ENCODE peak calls at places on chromosomes 5 and 9, in four cellular contexts. H is GM10248, T is neural crest cell, U is left ventricle myocardium inferior. M is an unnamed sample.

GRCh38 chr9:134963546-134963945 is 45.8 kb upstream of the FCN1 start:
- DNase-seq in H (no peak), T (no peak), U (no peak), M (no peak)

GRCh38 chr9:99457981-99458380 is 235.9 kb downstream of the SEC61B start:
- DNase-seq in H (no peak), T (no peak), U (no peak), M (no peak)

GRCh38 chr5:177319913-177320588 is 8.4 kb upstream of the MXD3 start:
- DNase-seq in H (no peak), T (no peak), U (no peak), M (no peak)

GRCh38 chr9:129487658-129488483 is 133.0 kb downstream of the C9orf50 start:
- DNase-seq in H (no peak), T (peak), U (peak), M (no peak)

GRCh38 chr5:61132559-61132958 is 29.7 kb downstream of the SMIM15 start:
- DNase-seq in H (no peak), T (no peak), U (no peak), M (no peak)

GRCh38 chr9:7178729-7179128 is 421.0 kb downstream of the KDM4C start:
- DNase-seq in H (no peak), T (no peak), U (no peak), M (no peak)

GRCh38 chr9:126621919-126622735 is 8.4 kb downstream of the LMX1B start:
- DNase-seq in H (no peak), T (no peak), U (no peak), M (peak)

GRCh38 chr5:55923177-55923872 is 71.4 kb downstream of the IL6ST start:
- DNase-seq in H (no peak), T (no peak), U (peak), M (no peak)

GRCh38 chr5:62594364-62594984 is 15.9 kb downstream of the LRRC70 start:
- DNase-seq in H (no peak), T (no peak), U (no peak), M (no peak)

GRCh38 chr5:35988529-35988928 is 2.7 kb downstream of the UGT3A1 start:
- DNase-seq in H (no peak), T (no peak), U (no peak), M (no peak)

GRCh38 chr9:134644715-134645606 is 3.4 kb downstream of the COL5A1 start:
- DNase-seq in H (no peak), T (no peak), U (peak), M (no peak)

GRCh38 chr5:96177303-96177869 is 215.7 kb upstream of the ELL2 start:
- DNase-seq in H (peak), T (no peak), U (no peak), M (no peak)

GRCh38 chr5:139635606-139636206 is 12.4 kb upstream of the CXXC5 start:
- DNase-seq in H (peak), T (no peak), U (peak), M (no peak)

GRCh38 chr5:30100929-30101328 is 1092.6 kb upstream of the CDH6 start:
- DNase-seq in H (no peak), T (no peak), U (no peak), M (no peak)

GRCh38 chr9:15416880-15417279 is 5.8 kb upstream of the SNAPC3 start:
- DNase-seq in H (peak), T (no peak), U (no peak), M (peak)

GRCh38 chr5:75668988-75669760 is 48.1 kb downstream of the POC5 start:
- DNase-seq in H (peak), T (no peak), U (no peak), M (no peak)

GRCh38 chr5:174518512-174518911 is 205.9 kb upstream of the MSX2 start:
- DNase-seq in H (no peak), T (no peak), U (no peak), M (no peak)

GRCh38 chr9:121321039-121321503 is 49.0 kb downstream of the STOM start:
- DNase-seq in H (no peak), T (no peak), U (no peak), M (no peak)

GRCh38 chr5:136374003-136374402 is 8.7 kb upstream of the TRPC7 start:
- DNase-seq in H (no peak), T (no peak), U (no peak), M (no peak)

GRCh38 chr5:75681125-75681830 is 36.0 kb downstream of the POC5 start:
- DNase-seq in H (peak), T (no peak), U (no peak), M (no peak)

GRCh38 chr5:39461007-39461682 is 36.4 kb upstream of the DAB2 start:
- DNase-seq in H (no peak), T (no peak), U (no peak), M (no peak)

GRCh38 chr5:8953911-8954310 is 592.0 kb downstream of the SEMA5A start:
- DNase-seq in H (no peak), T (no peak), U (no peak), M (no peak)

GRCh38 chr9:99274511-99274910 is 52.4 kb downstream of the SEC61B start:
- DNase-seq in H (no peak), T (no peak), U (no peak), M (no peak)

GRCh38 chr5:143153332-143154119 is 250.0 kb downstream of the NR3C1 start:
- DNase-seq in H (no peak), T (no peak), U (peak), M (no peak)

GRCh38 chr9:132069046-132069898 is 10.4 kb downstream of the MED27 start:
- DNase-seq in H (no peak), T (no peak), U (no peak), M (no peak)

GRCh38 chr5:173153842-173154241 is 9.5 kb downstream of the BNIP1 start:
- DNase-seq in H (no peak), T (no peak), U (no peak), M (no peak)

GRCh38 chr9:125176632-125177031 is 13.0 kb downstream of the PPP6C start:
- DNase-seq in H (no peak), T (no peak), U (no peak), M (no peak)

GRCh38 chr9:95197692-95198271 is 119.7 kb downstream of the FANCC start:
- DNase-seq in H (no peak), T (no peak), U (no peak), M (no peak)

GRCh38 chr5:101346906-101347305 is 443.8 kb upstream of the ST8SIA4 start:
- DNase-seq in H (no peak), T (no peak), U (no peak), M (no peak)
- TF ChIP-seq CTCF in H (no peak), T (no peak), U (no peak), M (no peak)

GRCh38 chr5:121890297-121890858 is 38.7 kb downstream of the FTMT start:
- DNase-seq in H (no peak), T (no peak), U (no peak), M (no peak)
- TF ChIP-seq CTCF in H (no peak), T (no peak), U (no peak), M (no peak)

DNA sequence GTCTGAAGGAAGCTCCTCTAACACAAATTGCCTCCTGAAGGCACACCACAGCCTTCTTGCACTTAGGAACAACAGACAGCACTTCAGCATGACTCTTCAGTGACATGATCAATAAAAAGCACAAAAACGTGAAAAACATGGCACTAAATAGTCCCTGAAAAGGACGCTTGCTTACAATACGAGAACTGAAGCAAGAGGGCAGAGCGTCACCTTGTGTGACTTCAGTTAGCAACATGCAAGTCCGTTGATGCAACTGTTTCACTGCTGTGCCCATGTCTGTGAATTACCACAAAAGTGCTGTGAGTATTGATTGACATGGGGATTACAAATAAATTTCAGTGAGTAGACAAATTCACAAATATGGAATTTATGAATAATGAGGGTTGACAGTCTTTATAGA is 219.9 kb upstream of the GAS1 start:
- DNase-seq in H (no peak), T (no peak), U (no peak), M (no peak)
- TF ChIP-seq CTCF in H (no peak), T (no peak), U (no peak), M (no peak)

GRCh38 chr9:18805386-18805785 is 227.6 kb downstream of the SAXO1 start:
- DNase-seq in H (no peak), T (no peak), U (no peak), M (no peak)

GRCh38 chr9:18811171-18811570 is 221.8 kb downstream of the SAXO1 start:
- DNase-seq in H (no peak), T (no peak), U (no peak), M (no peak)

GRCh38 chr9:18810581-18810980 is 222.4 kb downstream of the SAXO1 start:
- DNase-seq in H (no peak), T (no peak), U (no peak), M (no peak)

GRCh38 chr9:18800579-18800978 is 232.4 kb downstream of the SAXO1 start:
- DNase-seq in H (no peak), T (no peak), U (no peak), M (no peak)

DNA sequence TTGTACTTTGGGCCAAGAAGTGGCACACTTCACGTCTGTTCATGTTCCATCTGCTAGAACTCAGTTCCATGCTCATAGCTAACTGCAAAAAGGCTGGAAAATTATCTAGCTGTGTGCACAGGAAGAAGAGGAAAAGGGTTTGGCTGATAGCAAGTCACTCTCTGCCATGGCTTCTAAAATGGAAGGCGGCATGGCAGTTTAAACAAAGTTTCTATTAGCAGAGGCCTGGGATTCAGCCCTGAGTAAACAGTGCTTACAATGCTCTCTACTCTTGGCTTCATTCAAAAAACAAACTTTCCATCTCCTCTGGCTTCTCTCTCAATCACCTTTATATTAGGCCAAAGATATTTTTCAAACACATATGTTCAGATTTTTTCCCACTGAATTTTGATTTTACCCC is 226.7 kb downstream of the SAXO1 start:
- DNase-seq in H (no peak), T (no peak), U (no peak), M (no peak)
- TF ChIP-seq CTCF in H (no peak), T (no peak), U (no peak), M (no peak)

DNA sequence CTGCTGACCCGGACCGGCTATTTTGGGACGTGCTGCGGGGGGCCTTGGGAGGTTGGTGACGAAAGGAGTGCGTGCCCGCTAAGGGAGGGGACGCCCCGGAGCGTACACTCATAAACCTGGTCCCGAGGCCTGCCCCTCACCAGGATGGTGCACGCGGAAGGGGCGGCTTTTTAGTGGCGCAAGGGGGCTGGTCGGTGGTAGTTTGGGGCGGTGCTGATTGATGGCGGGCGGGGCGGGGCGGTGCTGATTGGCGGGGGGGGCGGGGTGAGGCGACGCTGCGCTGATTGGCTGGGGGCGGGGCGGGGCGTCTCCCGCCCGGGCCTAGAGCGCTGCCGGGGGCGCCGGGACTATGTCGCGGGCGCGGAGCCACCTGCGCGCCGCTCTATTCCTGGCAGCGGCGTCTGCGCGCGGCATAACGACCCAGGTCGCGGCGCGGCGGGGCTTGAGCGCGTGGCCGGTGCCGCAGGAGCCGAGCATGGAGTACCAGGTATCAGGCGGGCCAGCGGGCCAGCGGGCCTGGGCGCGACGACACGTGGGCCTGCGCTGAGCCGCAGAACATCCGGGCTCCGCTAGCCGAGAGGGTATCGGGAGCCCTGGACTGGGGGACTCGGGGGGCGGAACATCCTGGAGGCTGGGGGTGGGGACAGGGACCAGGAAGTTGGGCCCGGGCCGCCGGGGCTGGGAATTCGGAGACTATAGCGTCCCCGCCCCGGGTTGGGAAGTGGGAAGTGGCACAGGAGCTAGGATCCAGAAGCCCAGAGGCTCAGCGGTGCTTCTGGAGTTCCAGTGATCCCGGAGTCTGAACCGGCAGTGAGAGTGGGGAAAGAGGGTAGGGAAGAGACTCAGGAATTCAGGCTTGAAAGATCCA is at the start of gene FPGS:
- DNase-seq in H (peak), T (peak), U (peak), M (peak)
- TF ChIP-seq CTCF in H (no peak), T (no peak), U (no peak), M (no peak)

DNA sequence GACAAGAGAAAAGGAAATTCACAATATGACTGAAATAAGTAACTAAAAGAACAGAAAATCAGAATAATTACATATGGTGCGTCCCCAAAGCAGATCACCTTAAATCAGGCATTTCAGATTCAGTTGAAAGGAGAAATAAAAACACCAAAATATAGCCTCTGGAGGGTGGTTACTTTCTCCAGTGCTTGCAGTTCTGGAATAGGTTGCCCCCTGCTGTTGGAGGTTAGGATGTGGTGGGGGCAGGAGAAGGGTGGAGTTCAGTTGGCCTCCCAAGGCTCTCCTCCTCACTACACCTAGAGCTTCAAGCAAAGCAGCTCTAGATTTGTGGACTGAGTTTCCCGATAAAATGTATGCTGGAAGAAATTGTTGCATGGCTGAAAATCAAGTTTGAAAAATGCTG is 338.2 kb upstream of the TLE4 start:
- DNase-seq in H (peak), T (no peak), U (no peak), M (no peak)
- TF ChIP-seq CTCF in H (peak), T (peak), U (peak), M (no peak)

GRCh38 chr9:108933641-108934322 is at the start of gene ELP1:
- DNase-seq in H (peak), T (peak), U (peak), M (peak)
- TF ChIP-seq CTCF in H (peak), T (no peak), U (peak), M (no peak)

GRCh38 chr5:79535477-79536192 is 21.7 kb upstream of the HOMER1 start:
- DNase-seq in H (no peak), T (no peak), U (no peak), M (no peak)
- TF ChIP-seq CTCF in H (no peak), T (peak), U (peak), M (no peak)

GRCh38 chr9:36143242-36143641 is 6.7 kb downstream of the GLIPR2 start:
- DNase-seq in H (no peak), T (no peak), U (no peak), M (no peak)

GRCh38 chr9:36140086-36141084 is 3.9 kb downstream of the GLIPR2 start:
- DNase-seq in H (no peak), T (no peak), U (no peak), M (no peak)

GRCh38 chr9:36141761-36142160 is 5.2 kb downstream of the GLIPR2 start:
- DNase-seq in H (no peak), T (no peak), U (no peak), M (no peak)

GRCh38 chr9:36142510-36143161 is 6.1 kb downstream of the GLIPR2 start:
- DNase-seq in H (no peak), T (no peak), U (no peak), M (no peak)

GRCh38 chr9:36141288-36141687 is 4.8 kb downstream of the GLIPR2 start:
- DNase-seq in H (no peak), T (no peak), U (no peak), M (peak)
- TF ChIP-seq CTCF in H (no peak), T (no peak), U (peak), M (no peak)